ENCODE peak calls at places on chromosomes 12 and 14, in ten cellular contexts. One of them, this sample, is unnamed. For H3K4me1, the result is how much of the 10 kb centered on the place peaks cover.

GRCh38 chr12:22262309-22262708 is 72.2 kb downstream of the ST8SIA1 start:
- DNase-seq in lower lobe of right lung: no peak
- DNase-seq in ovary: no peak
- DNase-seq in GM23338: peak
- DNase-seq in upper lobe of right lung: no peak
- DNase-seq in IMR-90: no peak
- DNase-seq in thoracic aorta: no peak
- DNase-seq in CD8-positive, alpha-beta T cell: no peak
- DNase-seq in psoas muscle: no peak
- DNase-seq in HCT116: no peak
- DNase-seq in this sample: peak

GRCh38 chr14:71725802-71726638 is 206.2 kb upstream of the RGS6 start:
- DNase-seq in lower lobe of right lung: no peak
- DNase-seq in ovary: no peak
- DNase-seq in GM23338: no peak
- DNase-seq in upper lobe of right lung: no peak
- DNase-seq in IMR-90: peak
- DNase-seq in thoracic aorta: no peak
- DNase-seq in CD8-positive, alpha-beta T cell: no peak
- DNase-seq in psoas muscle: no peak
- DNase-seq in HCT116: no peak
- DNase-seq in this sample: no peak

GRCh38 chr12:62694632-62695031 is 228.0 kb downstream of the MON2 start:
- DNase-seq in lower lobe of right lung: no peak
- DNase-seq in ovary: no peak
- DNase-seq in GM23338: no peak
- DNase-seq in upper lobe of right lung: no peak
- DNase-seq in IMR-90: no peak
- DNase-seq in thoracic aorta: no peak
- DNase-seq in CD8-positive, alpha-beta T cell: no peak
- DNase-seq in psoas muscle: no peak
- DNase-seq in HCT116: no peak
- DNase-seq in this sample: no peak

GRCh38 chr12:130031571-130032189 is 127.9 kb upstream of the TMEM132D start:
- DNase-seq in lower lobe of right lung: peak
- DNase-seq in ovary: no peak
- DNase-seq in GM23338: peak
- DNase-seq in upper lobe of right lung: no peak
- DNase-seq in IMR-90: no peak
- DNase-seq in thoracic aorta: no peak
- DNase-seq in CD8-positive, alpha-beta T cell: peak
- DNase-seq in psoas muscle: no peak
- DNase-seq in HCT116: no peak
- DNase-seq in this sample: peak

GRCh38 chr14:95519699-95520098 is 3.2 kb upstream of the SYNE3 start:
- DNase-seq in lower lobe of right lung: peak
- DNase-seq in ovary: peak
- DNase-seq in GM23338: no peak
- DNase-seq in upper lobe of right lung: no peak
- DNase-seq in IMR-90: peak
- DNase-seq in thoracic aorta: no peak
- DNase-seq in CD8-positive, alpha-beta T cell: peak
- DNase-seq in psoas muscle: peak
- DNase-seq in HCT116: peak
- DNase-seq in this sample: peak

GRCh38 chr14:35808076-35808657 is 928 bp downstream of the RALGAPA1 start:
- DNase-seq in lower lobe of right lung: no peak
- DNase-seq in ovary: no peak
- DNase-seq in GM23338: peak
- DNase-seq in upper lobe of right lung: no peak
- DNase-seq in IMR-90: no peak
- DNase-seq in thoracic aorta: no peak
- DNase-seq in CD8-positive, alpha-beta T cell: peak
- DNase-seq in psoas muscle: no peak
- DNase-seq in HCT116: no peak
- DNase-seq in this sample: peak

GRCh38 chr14:96783306-96784224 is 13.6 kb upstream of the VRK1 start:
- DNase-seq in lower lobe of right lung: no peak
- DNase-seq in ovary: no peak
- DNase-seq in GM23338: no peak
- DNase-seq in upper lobe of right lung: no peak
- DNase-seq in IMR-90: no peak
- DNase-seq in thoracic aorta: no peak
- DNase-seq in CD8-positive, alpha-beta T cell: no peak
- DNase-seq in psoas muscle: no peak
- DNase-seq in HCT116: no peak
- DNase-seq in this sample: no peak

GRCh38 chr14:30035361-30035760 is 107.7 kb upstream of the PRKD1 start:
- DNase-seq in lower lobe of right lung: no peak
- DNase-seq in ovary: no peak
- DNase-seq in GM23338: no peak
- DNase-seq in upper lobe of right lung: no peak
- DNase-seq in IMR-90: no peak
- DNase-seq in thoracic aorta: no peak
- DNase-seq in CD8-positive, alpha-beta T cell: no peak
- DNase-seq in psoas muscle: no peak
- DNase-seq in HCT116: no peak
- DNase-seq in this sample: no peak

GRCh38 chr12:55931780-55932545 is 1.0 kb downstream of the DGKA start:
- DNase-seq in lower lobe of right lung: peak
- DNase-seq in ovary: peak
- DNase-seq in GM23338: peak
- DNase-seq in upper lobe of right lung: peak
- DNase-seq in IMR-90: peak
- DNase-seq in thoracic aorta: no peak
- DNase-seq in CD8-positive, alpha-beta T cell: peak
- DNase-seq in psoas muscle: peak
- DNase-seq in HCT116: no peak
- DNase-seq in this sample: peak

GRCh38 chr12:55933799-55934174 is 2.8 kb downstream of the DGKA start:
- DNase-seq in lower lobe of right lung: no peak
- DNase-seq in ovary: no peak
- DNase-seq in GM23338: no peak
- DNase-seq in upper lobe of right lung: no peak
- DNase-seq in IMR-90: no peak
- DNase-seq in thoracic aorta: no peak
- DNase-seq in CD8-positive, alpha-beta T cell: no peak
- DNase-seq in psoas muscle: no peak
- DNase-seq in HCT116: no peak
- DNase-seq in this sample: no peak

GRCh38 chr12:55932546-55932919 is 1.6 kb downstream of the DGKA start:
- DNase-seq in lower lobe of right lung: no peak
- DNase-seq in ovary: no peak
- DNase-seq in GM23338: no peak
- DNase-seq in upper lobe of right lung: no peak
- DNase-seq in IMR-90: peak
- DNase-seq in thoracic aorta: no peak
- DNase-seq in CD8-positive, alpha-beta T cell: peak
- DNase-seq in psoas muscle: no peak
- DNase-seq in HCT116: no peak
- DNase-seq in this sample: no peak

GRCh38 chr12:55934343-55934742 is 3.4 kb downstream of the DGKA start:
- DNase-seq in lower lobe of right lung: no peak
- DNase-seq in ovary: no peak
- DNase-seq in GM23338: no peak
- DNase-seq in upper lobe of right lung: no peak
- DNase-seq in IMR-90: no peak
- DNase-seq in thoracic aorta: no peak
- DNase-seq in CD8-positive, alpha-beta T cell: no peak
- DNase-seq in psoas muscle: no peak
- DNase-seq in HCT116: no peak
- DNase-seq in this sample: no peak

DNA sequence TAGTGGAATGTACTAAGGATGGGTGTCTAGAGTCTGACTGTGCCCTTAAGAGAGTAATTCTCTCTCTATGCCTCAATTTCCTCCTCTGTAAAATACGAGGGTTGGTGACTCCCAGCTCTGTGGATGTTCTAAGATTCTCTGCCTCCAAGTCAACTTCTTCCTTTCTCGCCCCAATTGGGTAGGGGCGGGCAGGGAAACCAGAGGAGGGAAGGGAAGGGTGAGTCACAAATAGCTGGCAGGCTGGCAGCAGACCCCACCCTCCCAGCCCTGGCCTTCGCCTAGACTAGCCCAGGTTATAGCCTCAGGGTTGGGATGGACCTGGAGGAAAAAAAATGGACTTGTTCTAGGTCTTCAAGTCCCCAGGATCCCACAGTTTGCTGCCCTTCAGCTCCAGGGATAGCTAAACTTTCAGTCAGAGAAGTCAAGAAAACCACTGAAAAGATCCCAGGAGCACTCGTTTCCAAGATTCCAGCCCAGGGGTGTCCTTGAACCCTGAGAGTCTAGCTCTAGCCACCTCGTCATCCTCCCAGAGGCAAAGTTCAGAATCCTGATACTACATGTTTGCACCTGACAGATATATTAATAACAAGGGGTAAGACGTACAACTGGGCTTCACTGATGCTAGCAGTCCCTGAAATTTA is 2.3 kb downstream of the DGKA start:
- DNase-seq in lower lobe of right lung: no peak
- DNase-seq in ovary: no peak
- DNase-seq in GM23338: no peak
- DNase-seq in upper lobe of right lung: no peak
- DNase-seq in IMR-90: no peak
- DNase-seq in thoracic aorta: no peak
- DNase-seq in CD8-positive, alpha-beta T cell: peak
- DNase-seq in psoas muscle: no peak
- DNase-seq in HCT116: peak
- DNase-seq in this sample: no peak
- H3K4me3 ChIP-seq in lower lobe of right lung: peak
- H3K4me3 ChIP-seq in ovary: no peak
- H3K4me3 ChIP-seq in GM23338: no peak
- H3K4me3 ChIP-seq in upper lobe of right lung: no peak
- H3K4me3 ChIP-seq in IMR-90: peak
- H3K4me3 ChIP-seq in thoracic aorta: peak
- H3K4me3 ChIP-seq in CD8-positive, alpha-beta T cell: peak
- H3K4me3 ChIP-seq in psoas muscle: no peak
- H3K4me3 ChIP-seq in HCT116: peak
- H3K4me3 ChIP-seq in this sample: no peak

GRCh38 chr12:124391340-124392261 is 96.7 kb downstream of the RFLNA start:
- DNase-seq in lower lobe of right lung: peak
- DNase-seq in ovary: peak
- DNase-seq in GM23338: no peak
- DNase-seq in upper lobe of right lung: peak
- DNase-seq in IMR-90: peak
- DNase-seq in thoracic aorta: no peak
- DNase-seq in CD8-positive, alpha-beta T cell: peak
- DNase-seq in psoas muscle: peak
- DNase-seq in HCT116: peak
- DNase-seq in this sample: peak

GRCh38 chr12:124388679-124389536 is 94.0 kb downstream of the RFLNA start:
- DNase-seq in lower lobe of right lung: peak
- DNase-seq in ovary: peak
- DNase-seq in GM23338: peak
- DNase-seq in upper lobe of right lung: peak
- DNase-seq in IMR-90: peak
- DNase-seq in thoracic aorta: peak
- DNase-seq in CD8-positive, alpha-beta T cell: peak
- DNase-seq in psoas muscle: peak
- DNase-seq in HCT116: no peak
- DNase-seq in this sample: peak

GRCh38 chr12:124390442-124391116 is 95.7 kb downstream of the RFLNA start:
- DNase-seq in lower lobe of right lung: peak
- DNase-seq in ovary: peak
- DNase-seq in GM23338: no peak
- DNase-seq in upper lobe of right lung: peak
- DNase-seq in IMR-90: peak
- DNase-seq in thoracic aorta: no peak
- DNase-seq in CD8-positive, alpha-beta T cell: no peak
- DNase-seq in psoas muscle: peak
- DNase-seq in HCT116: peak
- DNase-seq in this sample: peak

GRCh38 chr12:124388038-124388676 is 93.3 kb downstream of the RFLNA start:
- DNase-seq in lower lobe of right lung: no peak
- DNase-seq in ovary: no peak
- DNase-seq in GM23338: no peak
- DNase-seq in upper lobe of right lung: no peak
- DNase-seq in IMR-90: no peak
- DNase-seq in thoracic aorta: no peak
- DNase-seq in CD8-positive, alpha-beta T cell: no peak
- DNase-seq in psoas muscle: no peak
- DNase-seq in HCT116: no peak
- DNase-seq in this sample: peak

GRCh38 chr12:124389537-124390441 is 94.9 kb downstream of the RFLNA start:
- DNase-seq in lower lobe of right lung: no peak
- DNase-seq in ovary: peak
- DNase-seq in GM23338: no peak
- DNase-seq in upper lobe of right lung: no peak
- DNase-seq in IMR-90: no peak
- DNase-seq in thoracic aorta: no peak
- DNase-seq in CD8-positive, alpha-beta T cell: no peak
- DNase-seq in psoas muscle: no peak
- DNase-seq in HCT116: no peak
- DNase-seq in this sample: no peak
- H3K4me1 ChIP-seq in lower lobe of right lung: half or more
- H3K4me1 ChIP-seq in ovary: under half
- H3K4me1 ChIP-seq in GM23338: under half
- H3K4me1 ChIP-seq in upper lobe of right lung: half or more
- H3K4me1 ChIP-seq in IMR-90: half or more
- H3K4me1 ChIP-seq in thoracic aorta: half or more
- H3K4me1 ChIP-seq in CD8-positive, alpha-beta T cell: under half
- H3K4me1 ChIP-seq in psoas muscle: half or more
- H3K4me1 ChIP-seq in HCT116: half or more
- H3K4me1 ChIP-seq in this sample: half or more

GRCh38 chr14:92199763-92200162 is 78.0 kb downstream of the CPSF2 start:
- DNase-seq in lower lobe of right lung: no peak
- DNase-seq in ovary: no peak
- DNase-seq in GM23338: peak
- DNase-seq in upper lobe of right lung: no peak
- DNase-seq in IMR-90: no peak
- DNase-seq in thoracic aorta: no peak
- DNase-seq in CD8-positive, alpha-beta T cell: no peak
- DNase-seq in psoas muscle: no peak
- DNase-seq in HCT116: no peak
- DNase-seq in this sample: no peak
- TF ChIP-seq CTCF in lower lobe of right lung: no peak
- TF ChIP-seq CTCF in ovary: no peak
- TF ChIP-seq CTCF in GM23338: peak
- TF ChIP-seq CTCF in upper lobe of right lung: no peak
- TF ChIP-seq CTCF in IMR-90: no peak
- TF ChIP-seq CTCF in thoracic aorta: no peak
- TF ChIP-seq CTCF in CD8-positive, alpha-beta T cell: no peak
- TF ChIP-seq CTCF in psoas muscle: no peak
- TF ChIP-seq CTCF in HCT116: no peak
- TF ChIP-seq CTCF in this sample: no peak

GRCh38 chr12:3220382-3221321 is 143.5 kb downstream of the TSPAN9 start:
- DNase-seq in lower lobe of right lung: no peak
- DNase-seq in ovary: no peak
- DNase-seq in GM23338: no peak
- DNase-seq in upper lobe of right lung: no peak
- DNase-seq in IMR-90: no peak
- DNase-seq in thoracic aorta: no peak
- DNase-seq in CD8-positive, alpha-beta T cell: no peak
- DNase-seq in psoas muscle: no peak
- DNase-seq in HCT116: no peak
- DNase-seq in this sample: no peak

GRCh38 chr12:3218150-3218845 is 141.1 kb downstream of the TSPAN9 start:
- DNase-seq in lower lobe of right lung: peak
- DNase-seq in ovary: peak
- DNase-seq in GM23338: no peak
- DNase-seq in upper lobe of right lung: no peak
- DNase-seq in IMR-90: peak
- DNase-seq in thoracic aorta: peak
- DNase-seq in CD8-positive, alpha-beta T cell: no peak
- DNase-seq in psoas muscle: peak
- DNase-seq in HCT116: no peak
- DNase-seq in this sample: peak

GRCh38 chr12:3217683-3218079 is 140.5 kb downstream of the TSPAN9 start:
- DNase-seq in lower lobe of right lung: no peak
- DNase-seq in ovary: no peak
- DNase-seq in GM23338: no peak
- DNase-seq in upper lobe of right lung: no peak
- DNase-seq in IMR-90: no peak
- DNase-seq in thoracic aorta: no peak
- DNase-seq in CD8-positive, alpha-beta T cell: no peak
- DNase-seq in psoas muscle: no peak
- DNase-seq in HCT116: no peak
- DNase-seq in this sample: no peak

GRCh38 chr12:3216726-3217682 is 139.8 kb downstream of the TSPAN9 start:
- DNase-seq in lower lobe of right lung: no peak
- DNase-seq in ovary: peak
- DNase-seq in GM23338: no peak
- DNase-seq in upper lobe of right lung: no peak
- DNase-seq in IMR-90: peak
- DNase-seq in thoracic aorta: peak
- DNase-seq in CD8-positive, alpha-beta T cell: no peak
- DNase-seq in psoas muscle: no peak
- DNase-seq in HCT116: peak
- DNase-seq in this sample: no peak

DNA sequence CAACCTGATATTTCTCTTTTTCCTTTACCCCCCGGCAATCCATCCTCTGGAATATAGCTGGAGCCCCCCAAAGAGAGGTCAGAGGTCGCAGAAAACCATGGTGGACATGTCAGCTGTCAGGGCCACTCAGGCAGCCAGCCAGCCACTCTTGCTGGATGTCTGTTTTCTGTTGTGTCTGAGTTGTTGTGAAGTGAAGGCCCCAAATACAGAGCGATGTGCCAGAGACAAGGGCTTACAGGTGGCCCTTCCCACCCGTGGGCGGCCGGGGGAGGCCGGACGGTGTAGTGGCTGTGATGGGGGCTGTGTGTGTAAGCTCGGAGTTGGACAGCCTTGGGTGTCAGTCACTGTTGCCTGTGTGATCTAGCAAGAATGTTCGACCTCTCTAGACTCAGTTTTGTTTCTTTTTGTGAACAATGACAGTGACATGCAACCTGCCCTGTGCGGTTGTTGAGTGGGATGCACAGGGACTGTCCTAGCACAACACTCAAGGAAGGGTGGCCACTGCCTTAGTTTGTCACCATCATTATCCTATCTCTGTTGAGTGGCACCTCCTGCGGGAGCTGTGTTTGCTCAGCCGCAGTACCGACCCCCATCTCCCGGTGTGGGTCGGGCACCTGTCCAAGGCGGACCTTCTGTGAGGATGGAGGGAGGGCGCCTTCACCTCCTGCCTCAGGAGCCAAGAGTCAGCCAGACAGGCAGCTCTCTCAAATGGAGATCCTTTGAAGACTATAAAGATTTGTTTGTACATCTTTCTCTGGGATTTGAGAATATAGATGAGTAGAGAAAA is 141.9 kb downstream of the TSPAN9 start:
- DNase-seq in lower lobe of right lung: no peak
- DNase-seq in ovary: no peak
- DNase-seq in GM23338: no peak
- DNase-seq in upper lobe of right lung: no peak
- DNase-seq in IMR-90: no peak
- DNase-seq in thoracic aorta: no peak
- DNase-seq in CD8-positive, alpha-beta T cell: no peak
- DNase-seq in psoas muscle: peak
- DNase-seq in HCT116: no peak
- DNase-seq in this sample: no peak
- H3K4me3 ChIP-seq in lower lobe of right lung: no peak
- H3K4me3 ChIP-seq in ovary: no peak
- H3K4me3 ChIP-seq in GM23338: no peak
- H3K4me3 ChIP-seq in upper lobe of right lung: no peak
- H3K4me3 ChIP-seq in IMR-90: no peak
- H3K4me3 ChIP-seq in thoracic aorta: no peak
- H3K4me3 ChIP-seq in CD8-positive, alpha-beta T cell: no peak
- H3K4me3 ChIP-seq in psoas muscle: no peak
- H3K4me3 ChIP-seq in HCT116: no peak
- H3K4me3 ChIP-seq in this sample: no peak

This sample was measured in adrenal gland.